ENCODE peak calls at places on chromosomes 12 and 14, in five cellular contexts. V is nephron progenitor cell, F is left lung, X is mammary epithelial cell, K is astrocyte of the cerebellum. D is an unnamed sample.

GRCh38 chr12:111274820-111275219 is 94.1 kb downstream of the PHETA1 start:
- DNase-seq in F (no peak), K (no peak), V (no peak), X (no peak), D (no peak)

GRCh38 chr14:103880334-103880985 is 33.1 kb upstream of the PPP1R13B start:
- DNase-seq in V (no peak), X (peak; percentile 43), F (no peak), K (peak; percentile 54), D (peak; percentile 41)

GRCh38 chr12:52085682-52086180 is 6.2 kb downstream of the SMIM41 start:
- DNase-seq in V (no peak), F (no peak), K (no peak), X (no peak), D (no peak)

GRCh38 chr14:82720931-82721330 is 1187.3 kb upstream of the SEL1L start:
- DNase-seq in F (no peak), V (no peak), K (peak; percentile 46), X (no peak), D (no peak)

GRCh38 chr14:99581371-99581770 is 22.6 kb downstream of the CCDC85C start:
- DNase-seq in K (no peak), F (no peak), X (no peak), V (no peak), D (no peak)

GRCh38 chr12:121634836-121635235 is 8.5 kb downstream of the ORAI1 start:
- DNase-seq in V (no peak), F (no peak), X (no peak), K (no peak), D (no peak)

GRCh38 chr14:58915646-58916045 is 272.8 kb upstream of the DAAM1 start:
- DNase-seq in X (no peak), K (no peak), V (no peak), F (no peak), D (no peak)

GRCh38 chr12:6262211-6262610 is 48.3 kb upstream of the PLEKHG6 start:
- DNase-seq in K (no peak), X (no peak), V (no peak), F (no peak), D (no peak)

GRCh38 chr12:13085968-13086686 is 17.3 kb downstream of the GSG1 start:
- DNase-seq in X (peak; percentile 3), F (no peak), K (no peak), V (no peak), D (no peak)

GRCh38 chr14:99183311-99183710 is 88.7 kb downstream of the BCL11B start:
- DNase-seq in K (no peak), V (no peak), X (no peak), F (no peak), D (no peak)

GRCh38 chr14:104130974-104131651 is 7.3 kb upstream of the KIF26A start:
- DNase-seq in K (no peak), F (peak; percentile 51), V (peak; percentile 47), X (no peak), D (peak; percentile 29)

GRCh38 chr14:31703056-31703455 is 141.9 kb downstream of the NUBPL start:
- DNase-seq in X (no peak), V (no peak), K (no peak), F (no peak), D (no peak)

GRCh38 chr14:54762296-54762695 is 140.3 kb downstream of the GCH1 start:
- DNase-seq in F (no peak), X (no peak), V (no peak), K (no peak), D (peak; percentile 55)

GRCh38 chr12:6277982-6278438 is 32.5 kb upstream of the PLEKHG6 start:
- DNase-seq in V (no peak), F (peak; percentile 79), X (peak; percentile 85), K (no peak), D (peak; percentile 74)

GRCh38 chr14:75427126-75427481 is 718 bp upstream of the JDP2 start:
- DNase-seq in V (no peak), F (peak; percentile 84), K (no peak), X (no peak), D (no peak)

DNA sequence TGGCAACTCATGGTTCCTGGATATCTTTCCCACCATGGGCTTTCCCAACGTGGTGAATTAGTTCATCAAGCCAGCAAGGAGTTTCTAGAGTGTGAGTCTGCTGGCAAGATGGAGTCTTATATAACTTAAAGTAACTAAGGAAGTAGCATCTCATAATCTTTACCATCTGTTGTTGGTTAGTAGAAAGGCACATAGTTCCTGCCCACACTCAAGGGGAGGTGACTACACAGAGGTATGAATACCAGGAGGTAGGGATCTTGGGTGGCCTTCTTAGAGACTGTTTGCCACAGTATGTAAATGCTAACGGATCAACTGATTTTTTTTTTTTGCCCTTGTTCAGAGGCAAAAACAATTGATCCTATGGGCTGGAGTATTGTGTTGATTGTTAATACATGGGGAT is 446.9 kb downstream of the ATP23 start:
- DNase-seq in K (no peak), F (no peak), V (no peak), X (peak; percentile 8), D (no peak)
- TF ChIP-seq CTCF in K (no peak), F (no peak), V (no peak), X (no peak), D (no peak)

GRCh38 chr12:44537354-44537753 is 338.8 kb downstream of the NELL2 start:
- DNase-seq in V (no peak), X (no peak), F (no peak), K (no peak), D (no peak)
- TF ChIP-seq CTCF in V (no peak), X (no peak), F (no peak), K (no peak), D (no peak)

GRCh38 chr12:123860369-123860768 is 98.3 kb downstream of the DNAH10 start:
- DNase-seq in V (no peak), X (no peak), F (no peak), K (no peak), D (no peak)

GRCh38 chr12:123858176-123858575 is 96.1 kb downstream of the DNAH10 start:
- DNase-seq in X (no peak), V (no peak), K (no peak), F (no peak), D (no peak)

GRCh38 chr12:123861392-123861791 is 99.3 kb downstream of the DNAH10 start:
- DNase-seq in F (no peak), X (no peak), V (no peak), K (no peak), D (no peak)

GRCh38 chr12:123856681-123857080 is 94.6 kb downstream of the DNAH10 start:
- DNase-seq in X (no peak), K (no peak), F (no peak), V (no peak), D (no peak)

DNA sequence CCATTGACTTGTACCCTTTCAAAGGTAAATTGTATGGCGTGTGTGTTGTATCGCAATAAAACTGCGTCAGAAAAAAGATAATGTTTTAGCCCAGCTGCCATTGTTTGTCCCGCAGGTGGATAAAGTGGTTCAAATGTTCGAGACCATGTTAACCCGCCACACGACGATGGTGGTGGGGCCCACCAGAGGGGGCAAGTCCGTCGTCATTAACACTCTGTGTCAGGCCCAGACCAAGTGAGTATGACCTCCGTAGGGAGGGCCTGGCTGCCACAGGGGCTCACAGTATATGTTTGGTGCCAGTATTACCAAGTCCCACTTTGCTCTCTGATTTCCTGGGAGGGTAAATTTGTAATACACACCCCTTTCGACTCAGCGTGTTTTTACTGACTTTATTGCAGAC is 96.9 kb downstream of the DNAH10 start:
- DNase-seq in K (no peak), F (no peak), V (peak; percentile 10), X (no peak), D (no peak)
- TF ChIP-seq CTCF in K (no peak), F (no peak), V (no peak), X (no peak), D (no peak)

GRCh38 chr14:96038920-96039632 is at the start of gene C14orf132:
- DNase-seq in X (peak; percentile 40), F (peak; percentile 88), V (peak; percentile 74), K (no peak), D (peak; percentile 66)

GRCh38 chr14:96037891-96038557 is 1.1 kb upstream of the C14orf132 start:
- DNase-seq in F (no peak), K (no peak), V (no peak), X (peak; percentile 60), D (no peak)

GRCh38 chr14:96038558-96038919 is 623 bp upstream of the C14orf132 start:
- DNase-seq in K (no peak), F (no peak), V (no peak), X (peak; percentile 25), D (peak; percentile 29)

GRCh38 chr14:96040836-96041371 is 1.7 kb downstream of the C14orf132 start:
- DNase-seq in V (no peak), X (no peak), F (no peak), K (no peak), D (no peak)

DNA sequence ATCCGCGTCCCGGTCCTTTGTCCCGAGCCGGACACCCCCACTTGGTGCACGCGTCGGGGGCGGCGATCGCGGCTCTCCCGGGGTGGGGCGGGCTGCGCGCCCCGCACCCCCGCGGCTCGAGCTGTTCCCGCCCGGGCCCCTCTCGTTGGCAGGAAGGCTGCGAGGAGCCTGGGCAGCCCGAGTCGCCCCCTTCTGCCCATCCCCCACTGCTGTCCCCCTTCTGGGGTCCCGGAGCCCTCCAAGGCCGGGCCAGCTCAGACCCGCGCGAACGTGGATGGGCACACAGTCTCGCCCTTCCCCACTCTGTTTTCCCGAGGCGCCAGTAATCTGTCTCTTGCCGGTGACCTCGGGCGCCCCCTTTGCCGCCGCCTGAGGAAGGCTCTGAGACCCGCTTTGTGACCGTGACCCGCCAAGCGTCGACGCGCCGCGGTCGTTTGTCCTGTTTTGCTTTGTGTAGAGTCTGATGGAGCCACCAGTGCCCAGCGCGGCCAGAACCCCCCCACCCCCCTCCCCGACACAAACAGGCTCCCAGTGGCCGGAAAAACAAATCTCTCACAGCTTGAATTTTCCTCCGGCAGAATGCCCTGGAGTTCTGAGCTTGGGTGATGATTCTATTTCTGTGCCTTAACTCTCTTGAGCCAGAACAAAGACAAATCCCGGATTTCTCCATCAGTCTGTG is 610 bp downstream of the C14orf132 start:
- DNase-seq in X (no peak), F (no peak), V (peak; percentile 67), K (no peak), D (peak; percentile 29)
- TF ChIP-seq CTCF in X (no peak), F (no peak), V (peak; percentile 17), K (peak; percentile 22), D (peak; percentile 27)

D was measured in activated CD8-positive, alpha-beta T cell treated with anti-CD3 and anti-CD28 coated beads for 36 hours.